ENCODE peak calls at places on chromosomes 6 and 20, in nine cellular contexts. B, K, Q, S, H, Z, N, F and X are unnamed samples. For H3K4me1, the result is how much of the 10 kb centered on the place peaks cover.

GRCh38 chr20:45392733-45393132 is 14.6 kb upstream of the TP53TG5 start:
- DNase-seq in Z (no peak), F (peak), S (no peak), N (no peak), B (no peak), Q (no peak), H (no peak), K (no peak), X (no peak)

GRCh38 chr6:163820171-163820570 is 405.7 kb downstream of the QKI start:
- DNase-seq in Z (no peak), Q (no peak), S (no peak), B (no peak), N (no peak), H (no peak), K (no peak), F (no peak), X (no peak)

GRCh38 chr6:73042892-73043291 is 182.4 kb downstream of the KHDC1L start:
- DNase-seq in B (no peak), N (no peak), Z (no peak), S (no peak), K (no peak), Q (no peak), F (no peak), H (no peak), X (no peak)

GRCh38 chr6:90293319-90293937 is 3.2 kb downstream of the BACH2 start:
- DNase-seq in B (no peak), H (no peak), N (no peak), K (no peak), Z (no peak), F (no peak), Q (no peak), S (no peak), X (no peak)

GRCh38 chr6:163955752-163956151 is 541.2 kb downstream of the QKI start:
- DNase-seq in N (no peak), K (no peak), S (no peak), Z (no peak), Q (no peak), H (no peak), F (no peak), B (no peak), X (no peak)

GRCh38 chr20:3693376-3693775 is 11.6 kb upstream of the ADAM33 start:
- DNase-seq in B (no peak), H (no peak), N (no peak), Z (no peak), Q (no peak), F (no peak), S (no peak), K (no peak), X (no peak)

GRCh38 chr6:54003316-54003715 is 107.9 kb upstream of the MLIP start:
- DNase-seq in K (no peak), Q (no peak), B (no peak), S (no peak), N (no peak), H (no peak), F (peak), Z (no peak), X (no peak)

GRCh38 chr6:28922004-28922840 is 1.6 kb downstream of the TRIM27 start:
- DNase-seq in K (no peak), Q (peak), F (peak), S (no peak), N (no peak), B (peak), Z (no peak), H (no peak), X (peak)

GRCh38 chr20:59949911-59950310 is 8.3 kb upstream of the CDH26 start:
- DNase-seq in B (no peak), Z (no peak), H (no peak), Q (no peak), K (no peak), N (no peak), S (no peak), F (no peak), X (no peak)

DNA sequence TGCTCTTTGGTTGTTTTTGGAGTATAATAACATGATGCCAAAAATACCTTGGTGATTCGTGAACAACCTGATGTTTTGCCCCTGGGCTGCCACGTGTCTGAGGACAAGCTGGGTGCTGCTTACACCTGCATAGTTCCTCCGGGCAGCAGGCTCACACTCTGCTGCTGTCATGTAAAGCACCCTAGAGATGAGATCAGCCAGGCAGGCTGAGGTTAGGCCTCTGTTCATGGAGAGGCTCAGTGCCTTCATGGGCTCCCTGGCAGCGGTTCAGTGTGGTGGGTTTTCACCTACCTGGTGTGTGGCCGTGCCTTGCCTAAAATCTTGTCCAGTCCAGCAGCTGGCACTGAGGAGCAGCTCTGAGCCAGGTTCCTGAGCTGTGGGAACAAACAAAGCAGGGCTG is 60.1 kb upstream of the TAGAP start:
- DNase-seq in N (no peak), H (no peak), S (peak), B (peak), Z (no peak), F (peak), Q (no peak), K (no peak), X (no peak)
- H3K4me1 ChIP-seq in N (half or more), H (under half), S (under half), B (under half), Z (half or more), F (under half), Q (under half), K (under half), X (under half)

GRCh38 chr6:26329763-26330511 is 35.1 kb upstream of the BTN3A2 start:
- DNase-seq in F (peak), Z (no peak), S (no peak), Q (no peak), N (peak), K (no peak), H (peak), B (peak), X (peak)

GRCh38 chr6:26328265-26328844 is 36.6 kb upstream of the BTN3A2 start:
- DNase-seq in Z (no peak), N (no peak), H (no peak), B (no peak), Q (no peak), K (no peak), S (no peak), F (peak), X (no peak)

GRCh38 chr6:26324295-26324727 is 40.7 kb upstream of the BTN3A2 start:
- DNase-seq in H (no peak), S (no peak), F (no peak), N (no peak), Z (no peak), Q (no peak), K (no peak), B (no peak), X (no peak)

GRCh38 chr6:26330835-26331808 is 33.9 kb upstream of the BTN3A2 start:
- DNase-seq in F (peak), S (no peak), H (no peak), N (no peak), K (no peak), B (peak), Z (no peak), Q (no peak), X (no peak)

DNA sequence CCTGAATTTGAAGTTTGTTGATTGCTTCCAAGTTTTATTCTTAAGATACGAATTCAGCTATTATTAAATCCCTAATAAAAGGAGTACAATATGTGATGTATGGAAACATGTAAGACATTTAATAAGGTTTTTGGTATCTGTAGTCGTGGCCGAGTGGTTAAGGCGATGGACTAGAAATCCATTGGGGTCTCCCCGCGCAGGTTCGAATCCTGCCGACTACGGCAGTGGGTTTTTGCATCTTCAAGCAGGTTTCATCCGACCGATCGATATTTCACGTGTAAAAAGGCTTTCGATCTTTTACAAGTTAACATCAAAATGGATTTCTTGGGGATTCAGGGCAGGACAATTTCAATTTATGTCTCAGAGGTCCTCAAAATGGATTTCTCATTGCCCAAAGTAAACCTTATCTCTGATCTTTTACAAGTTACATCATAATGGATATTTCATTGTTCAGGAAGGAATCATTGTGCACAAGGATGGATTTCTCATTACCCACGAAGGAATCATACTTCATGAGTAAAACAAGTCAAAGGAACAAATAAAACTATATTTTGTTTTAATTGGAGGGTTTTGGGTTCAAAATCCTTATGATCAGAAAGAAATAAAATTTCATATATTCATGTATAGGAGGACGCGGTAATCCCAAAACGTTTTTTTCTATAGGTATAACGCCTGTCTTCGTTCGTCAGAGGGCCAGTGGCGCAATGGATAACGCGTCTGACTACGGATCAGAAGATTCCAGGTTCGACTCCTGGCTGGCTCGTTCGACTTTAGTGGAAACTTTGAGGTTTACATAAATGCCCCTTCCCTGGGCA is 37.3 kb upstream of the BTN3A2 start:
- DNase-seq in B (peak), Z (peak), Q (no peak), F (peak), S (no peak), K (no peak), H (peak), N (peak), X (peak)
- H3K4me3 ChIP-seq in B (no peak), Z (peak), Q (peak), F (peak), S (peak), K (peak), H (peak), N (peak), X (no peak)

DNA sequence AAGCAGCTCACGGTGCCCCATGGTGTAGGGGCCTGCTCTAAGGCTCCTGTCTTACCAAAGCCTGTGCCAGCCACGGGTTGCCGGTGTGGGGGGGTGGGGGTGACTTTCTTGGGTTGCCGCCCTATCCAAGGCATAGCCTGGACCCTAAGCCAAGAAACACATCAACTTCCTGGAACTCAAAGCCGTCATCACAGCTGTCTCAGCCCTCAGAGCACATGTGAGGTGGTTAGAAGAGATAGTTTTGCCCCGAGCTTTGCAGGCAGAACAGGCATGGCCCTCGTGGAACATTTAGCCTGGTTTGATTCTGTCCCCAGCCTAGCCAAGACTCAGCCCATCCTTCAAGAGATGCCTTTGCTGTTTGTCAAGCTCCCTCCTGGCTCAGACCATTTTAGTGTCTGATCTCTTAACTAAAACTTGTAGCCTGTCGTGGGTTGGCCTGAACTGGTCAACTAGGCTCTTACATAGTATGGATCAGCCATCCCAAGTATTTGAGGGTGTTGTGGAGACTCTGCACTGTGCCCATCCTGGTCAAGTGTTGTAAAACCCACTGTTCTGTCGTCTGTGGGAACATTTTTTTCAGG is 64.9 kb downstream of the RREB1 start:
- DNase-seq in Z (no peak), Q (no peak), K (no peak), F (no peak), S (no peak), B (no peak), H (peak), N (no peak), X (no peak)
- H3K4me1 ChIP-seq in Z (under half), Q (under half), K (under half), F (under half), S (under half), B (under half), H (under half), N (under half), X (under half)

DNA sequence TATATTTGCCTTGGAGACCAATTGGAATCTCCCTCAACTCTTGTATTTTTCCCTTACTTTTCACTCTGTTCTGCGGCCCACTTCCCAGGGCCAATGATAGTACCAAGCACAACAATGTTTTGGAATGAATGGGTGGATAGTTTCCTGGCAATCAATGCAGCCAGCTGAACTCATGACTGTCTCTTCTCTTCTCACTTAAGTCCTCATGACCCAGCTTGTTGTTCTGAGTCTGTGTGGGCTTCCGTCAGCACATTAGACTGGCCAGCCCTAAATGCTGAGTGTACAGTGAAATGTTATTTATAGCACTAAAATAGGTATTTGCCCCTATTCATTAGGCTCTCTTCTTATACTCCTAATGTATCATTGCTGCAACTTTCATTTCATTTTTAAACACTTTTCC is 5.6 kb upstream of the MBOAT1 start:
- DNase-seq in S (no peak), H (no peak), Q (no peak), N (no peak), B (no peak), F (no peak), K (no peak), Z (no peak), X (no peak)
- H3K4me3 ChIP-seq in S (no peak), H (no peak), Q (no peak), N (no peak), B (no peak), F (no peak), K (no peak), Z (no peak), X (no peak)

DNA sequence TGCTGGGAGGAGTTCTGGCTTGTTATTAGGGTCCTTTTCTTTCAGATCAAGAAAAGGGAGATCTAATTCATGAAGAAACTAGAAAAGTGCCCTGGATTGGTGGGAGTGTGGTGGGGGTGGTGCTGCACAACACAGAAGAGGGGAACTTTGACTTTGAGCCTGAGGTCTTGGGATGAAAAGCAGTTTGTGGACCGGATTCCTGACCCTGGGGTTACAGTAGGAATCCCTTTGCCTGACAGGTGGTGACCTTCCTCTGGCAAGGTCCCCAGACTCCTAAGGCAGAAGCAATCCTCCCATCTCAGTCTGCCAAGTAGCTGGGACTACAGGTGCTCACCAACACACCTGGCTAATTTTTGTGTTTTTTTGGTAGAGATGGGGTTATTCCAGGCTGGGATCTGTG is 45.3 kb upstream of the IER3 start:
- DNase-seq in N (no peak), Z (no peak), B (no peak), H (no peak), K (no peak), F (no peak), S (no peak), Q (no peak), X (no peak)
- H3K4me1 ChIP-seq in N (under half), Z (under half), B (under half), H (under half), K (under half), F (under half), S (under half), Q (under half), X (half or more)

GRCh38 chr6:87701676-87702588 is at the start of gene AKIRIN2:
- DNase-seq in K (peak), H (peak), B (peak), S (peak), N (peak), F (peak), Q (peak), Z (peak), X (peak)
- H3K4me3 ChIP-seq in K (peak), H (peak), B (peak), S (peak), N (peak), F (peak), Q (peak), Z (peak), X (peak)

GRCh38 chr20:49631074-49631716 is 63.3 kb upstream of the PTGIS start:
- DNase-seq in Z (no peak), K (no peak), B (no peak), S (no peak), F (no peak), Q (no peak), N (no peak), H (peak), X (no peak)
- H3K4me1 ChIP-seq in Z (under half), K (under half), B (under half), S (under half), F (under half), Q (under half), N (under half), H (under half), X (under half)

DNA sequence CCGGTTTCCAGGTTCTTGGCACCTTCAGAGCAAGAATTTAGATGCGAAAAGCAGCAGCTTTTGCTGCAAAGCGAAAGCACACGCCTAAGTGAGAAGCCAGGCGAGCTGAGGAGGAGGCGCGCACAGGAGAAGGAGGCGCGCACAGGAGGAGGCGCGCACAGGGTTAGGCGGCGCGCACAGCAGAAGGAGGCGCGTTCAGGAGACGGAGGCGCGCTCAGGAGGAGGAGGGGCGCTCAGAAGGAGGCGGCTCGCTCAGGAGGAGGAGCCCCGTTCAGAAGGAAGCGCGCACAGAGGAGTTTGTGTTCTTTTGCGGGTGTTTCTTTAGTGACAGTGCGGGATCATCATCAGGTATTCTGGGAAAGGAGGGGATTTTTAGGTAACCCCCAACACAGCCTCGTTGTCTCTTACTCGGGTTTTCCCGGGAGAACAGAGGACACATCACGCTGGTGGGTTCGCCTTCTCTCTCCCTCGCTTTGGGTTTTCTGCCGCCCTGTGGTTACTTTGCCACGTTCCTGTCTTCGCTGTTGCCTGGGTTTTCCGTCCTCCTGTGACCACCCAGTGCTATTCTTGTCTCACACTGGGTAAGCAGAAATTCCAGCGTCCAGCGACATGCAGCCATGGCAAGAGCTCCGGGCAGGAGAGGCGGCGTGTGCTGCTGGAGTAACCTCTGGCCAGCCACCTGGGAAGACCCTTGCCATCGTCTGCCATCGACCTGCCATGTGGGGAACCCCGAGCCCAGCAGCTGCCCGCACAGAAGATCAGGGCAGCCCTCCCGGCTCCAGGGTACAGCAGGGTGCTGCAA is 47.0 kb downstream of the WDR27 start:
- DNase-seq in Q (no peak), Z (peak), F (no peak), H (peak), N (peak), S (no peak), B (peak), K (peak), X (peak)
- H3K4me3 ChIP-seq in Q (peak), Z (peak), F (no peak), H (peak), N (peak), S (peak), B (peak), K (peak), X (peak)